ENCODE peak calls at places on chromosomes 5 and 9, in nine cellular contexts. H is amygdala, U is A172, C is neural crest cell, Z is hippocampal formation, R is SW480, B is osteocyte, W is colonic mucosa, F is HL-60. L is an unnamed sample.

GRCh38 chr9:36006541-36006940 is 30.2 kb upstream of the RECK start:
- DNase-seq in B (no peak), W (peak; percentile 56), H (no peak), C (no peak), U (no peak), R (no peak), F (no peak), Z (no peak), L (no peak)

GRCh38 chr5:134249469-134250379 is 23.9 kb upstream of the PPP2CA start:
- DNase-seq in U (no peak), F (peak; percentile 74), B (no peak), C (no peak), W (no peak), Z (no peak), H (no peak), R (peak; percentile 38), L (peak; percentile 16)

GRCh38 chr9:15635752-15636151 is 82.9 kb downstream of the CCDC171 start:
- DNase-seq in B (no peak), U (no peak), W (no peak), C (no peak), Z (no peak), R (no peak), H (no peak), F (no peak), L (no peak)

GRCh38 chr5:66987949-66988838 is 208.4 kb downstream of the CD180 start:
- DNase-seq in H (no peak), Z (no peak), C (no peak), R (peak; percentile 44), U (peak; percentile 19), W (no peak), F (no peak), B (no peak), L (peak; percentile 38)

GRCh38 chr9:137387034-137387890 is 35.7 kb downstream of the EXD3 start:
- DNase-seq in Z (no peak), F (no peak), U (no peak), B (no peak), C (no peak), W (no peak), H (no peak), R (no peak), L (no peak)

GRCh38 chr9:96100385-96100978 is 201.5 kb downstream of the HSD17B3 start:
- DNase-seq in C (peak; percentile 24), H (no peak), Z (no peak), F (peak; percentile 85), R (no peak), B (no peak), W (no peak), U (no peak), L (no peak)

GRCh38 chr9:81431662-81432061 is 257.7 kb downstream of the TLE1 start:
- DNase-seq in Z (no peak), H (no peak), U (peak; percentile 93), F (no peak), W (no peak), R (no peak), C (no peak), B (no peak), L (no peak)

GRCh38 chr9:72886386-72886785 is 66.5 kb downstream of the ALDH1A1 start:
- DNase-seq in H (no peak), C (no peak), B (no peak), F (no peak), R (no peak), W (no peak), U (no peak), Z (no peak), L (no peak)

GRCh38 chr5:62582198-62582597 is 3.6 kb downstream of the LRRC70 start:
- DNase-seq in H (no peak), Z (no peak), W (no peak), F (no peak), U (peak; percentile 10), C (no peak), R (no peak), B (no peak), L (no peak)

GRCh38 chr9:137347928-137348327 is 45.9 kb upstream of the NRARP start:
- DNase-seq in W (no peak), C (no peak), B (no peak), R (no peak), F (no peak), Z (no peak), U (no peak), H (no peak), L (no peak)

GRCh38 chr9:94870793-94871558 is 144.5 kb downstream of the AOPEP start:
- DNase-seq in C (no peak), W (peak; percentile 17), U (peak; percentile 98), F (no peak), H (no peak), R (peak; percentile 91), B (no peak), Z (no peak), L (no peak)

L was measured in midbrain.